ENCODE peak calls at places on chromosomes 3 and 15, in five cellular contexts. G is RWPE2, Z is activated T-cell treated with anti-CD3 and anti-CD28 coated beads for 24 hours, V is NCI-H187, Y is heart left ventricle. J is an unnamed sample.

GRCh38 chr3:84601303-84601702 is 357.5 kb upstream of the CADM2 start:
- DNase-seq in Y (no peak), G (no peak), V (peak; percentile 1), Z (no peak), J (no peak)

GRCh38 chr3:46892285-46893145 is 15.0 kb downstream of the PTH1R start:
- DNase-seq in Y (peak; percentile 86), V (no peak), Z (no peak), G (no peak), J (peak; percentile 83)

GRCh38 chr3:130894873-130895330 is 1.0 kb downstream of the ATP2C1 start:
- DNase-seq in Y (no peak), V (no peak), G (no peak), Z (no peak), J (no peak)

GRCh38 chr15:31049682-31050606 is 51.6 kb downstream of the TRPM1 start:
- DNase-seq in Y (no peak), V (no peak), Z (no peak), G (no peak), J (no peak)

GRCh38 chr3:43699864-43700263 is 9.1 kb downstream of the ABHD5 start:
- DNase-seq in Y (no peak), V (no peak), Z (no peak), G (no peak), J (no peak)

GRCh38 chr3:40186508-40186907 is 123.0 kb upstream of the EIF1B start:
- DNase-seq in V (no peak), Y (no peak), G (no peak), Z (no peak), J (no peak)

GRCh38 chr3:171755015-171755589 is 55.2 kb downstream of the PLD1 start:
- DNase-seq in Y (no peak), G (no peak), V (no peak), Z (no peak), J (no peak)

GRCh38 chr3:192831111-192831644 is 86.5 kb downstream of the MB21D2 start:
- DNase-seq in Y (no peak), V (no peak), Z (no peak), G (no peak), J (no peak)

GRCh38 chr15:25766421-25766820 is 96.7 kb downstream of the ATP10A start:
- DNase-seq in V (no peak), Y (no peak), G (no peak), Z (no peak), J (peak; percentile 34)

GRCh38 chr3:189744235-189744634 is 113.0 kb downstream of the TP63 start:
- DNase-seq in V (no peak), Z (no peak), G (no peak), Y (no peak), J (no peak)

GRCh38 chr3:186287723-186288122 is 74.3 kb downstream of the DGKG start:
- DNase-seq in Z (no peak), V (no peak), Y (no peak), G (no peak), J (no peak)

GRCh38 chr3:177351757-177352158 is 154.5 kb upstream of the TBL1XR1 start:
- DNase-seq in G (no peak), Y (no peak), V (no peak), Z (no peak), J (no peak)

GRCh38 chr15:73482184-73482583 is 39.2 kb downstream of the REC114 start:
- DNase-seq in V (no peak), G (no peak), Z (no peak), Y (no peak), J (no peak)

GRCh38 chr3:172562881-172563835 is 39.9 kb upstream of the TNFSF10 start:
- DNase-seq in G (no peak), Z (peak; percentile 16), V (no peak), Y (no peak), J (no peak)

GRCh38 chr15:48834756-48835155 is 23.9 kb upstream of the CEP152 start:
- DNase-seq in V (no peak), G (no peak), Z (no peak), Y (no peak), J (no peak)

GRCh38 chr3:62597481-62597880 is 224.1 kb upstream of the FEZF2 start:
- DNase-seq in Y (no peak), V (no peak), Z (no peak), G (no peak), J (no peak)

GRCh38 chr3:45055032-45055410 is 28.9 kb downstream of the CLEC3B start:
- DNase-seq in Z (no peak), Y (no peak), V (no peak), G (no peak), J (no peak)

GRCh38 chr15:95620934-95621579 is 709.4 kb upstream of the NR2F2 start:
- DNase-seq in Z (no peak), G (no peak), V (no peak), Y (no peak), J (no peak)

GRCh38 chr15:50280271-50280670 is 14.7 kb upstream of the HDC start:
- DNase-seq in G (no peak), Z (no peak), Y (no peak), V (no peak), J (no peak)

GRCh38 chr3:105996781-105997180 is 128.0 kb upstream of the CBLB start:
- DNase-seq in Z (no peak), V (no peak), Y (no peak), G (no peak), J (no peak)

GRCh38 chr15:90159213-90159612 is 41.9 kb upstream of the SEMA4B start:
- DNase-seq in V (no peak), Z (no peak), G (no peak), Y (no peak), J (no peak)

GRCh38 chr3:37803726-37804469 is 57.8 kb upstream of the CTDSPL start:
- DNase-seq in Y (no peak), G (no peak), V (no peak), Z (no peak), J (no peak)

GRCh38 chr3:46996689-46997452 is 17.4 kb downstream of the NBEAL2 start:
- DNase-seq in V (no peak), Y (peak; percentile 21), G (peak; percentile 65), Z (no peak), J (no peak)

GRCh38 chr15:26628879-26629529 is 143.9 kb downstream of the GABRB3 start:
- DNase-seq in Y (peak; percentile 87), V (no peak), G (no peak), Z (no peak), J (no peak)

GRCh38 chr3:129184396-129184656 is 630 bp upstream of the CNBP start:
- DNase-seq in Y (peak; percentile 53), V (no peak), G (no peak), Z (no peak), J (no peak)

GRCh38 chr3:27532931-27533607 is 48.9 kb upstream of the SLC4A7 start:
- DNase-seq in G (no peak), V (no peak), Z (no peak), Y (no peak), J (no peak)

GRCh38 chr15:87843312-87843711 is 413.2 kb downstream of the NTRK3 start:
- DNase-seq in V (no peak), Y (no peak), G (no peak), Z (no peak), J (no peak)

GRCh38 chr3:63193647-63194046 is 84.5 kb upstream of the SYNPR start:
- DNase-seq in G (no peak), V (peak; percentile 5), Y (no peak), Z (no peak), J (no peak)

GRCh38 chr3:160928183-160928718 is 172.2 kb downstream of the PPM1L start:
- DNase-seq in Z (no peak), G (no peak), V (no peak), Y (no peak), J (no peak)

J was measured in right atrium auricular region.